ENCODE peak calls at places on chromosomes 12 and 14, in eight cellular contexts. P, C, A, B, X, I, V and T are unnamed samples.

GRCh38 chr12:118397693-118398440 is 21.5 kb downstream of the SUDS3 start:
- DNase-seq in C (no peak), B (no peak), A (no peak), X (no peak), I (no peak), V (no peak), P (no peak), T (no peak)

GRCh38 chr12:8742501-8742900 is 44.7 kb downstream of the RIMKLB start:
- DNase-seq in I (no peak), P (peak), C (no peak), B (no peak), V (no peak), A (no peak), X (no peak), T (peak)

GRCh38 chr12:48924617-48925217 is 575 bp downstream of the FKBP11 start:
- DNase-seq in X (peak), C (peak), P (peak), I (no peak), V (peak), A (no peak), B (peak), T (peak)

GRCh38 chr14:52551696-52552062 is 626 bp downstream of the TXNDC16 start:
- DNase-seq in V (no peak), P (peak), C (peak), A (no peak), X (peak), B (peak), I (peak), T (peak)

GRCh38 chr14:33932033-33932432 is 18.8 kb downstream of the EGLN3 start:
- DNase-seq in I (no peak), V (no peak), C (no peak), X (no peak), P (no peak), A (no peak), B (no peak), T (no peak)

GRCh38 chr12:72453079-72453478 is 180.9 kb downstream of the TRHDE start:
- DNase-seq in I (no peak), P (no peak), C (no peak), A (no peak), V (no peak), B (no peak), X (no peak), T (no peak)

GRCh38 chr14:68747366-68747765 is 45.5 kb downstream of the ZFP36L1 start:
- DNase-seq in P (no peak), B (peak), X (no peak), I (no peak), A (no peak), C (no peak), V (no peak), T (no peak)

GRCh38 chr12:89015419-89015818 is 336.9 kb downstream of the DUSP6 start:
- DNase-seq in X (no peak), C (no peak), B (no peak), P (no peak), I (no peak), A (no peak), V (no peak), T (no peak)

GRCh38 chr12:47751561-47751960 is 7.1 kb downstream of the RAPGEF3 start:
- DNase-seq in X (no peak), I (no peak), P (no peak), C (peak), V (no peak), B (no peak), A (no peak), T (no peak)

GRCh38 chr12:1553987-1554982 is 40.1 kb downstream of the FBXL14 start:
- DNase-seq in P (no peak), B (no peak), X (no peak), V (no peak), I (no peak), A (no peak), C (peak), T (no peak)

GRCh38 chr14:36441283-36441682 is 78.7 kb downstream of the NKX2-1 start:
- DNase-seq in B (no peak), I (no peak), C (no peak), V (no peak), A (no peak), P (no peak), X (peak), T (no peak)

GRCh38 chr12:12282761-12283160 is 15.9 kb upstream of the LRP6 start:
- DNase-seq in I (no peak), C (no peak), P (peak), X (no peak), B (no peak), V (no peak), A (no peak), T (peak)

GRCh38 chr12:34605510-34605887 is 583.2 kb downstream of the ALG10 start:
- DNase-seq in I (no peak), C (no peak), P (no peak), V (no peak), X (no peak), B (no peak), A (no peak), T (no peak)

GRCh38 chr12:2960996-2961616 is 1.9 kb downstream of the TEAD4 start:
- DNase-seq in I (no peak), B (no peak), V (no peak), P (no peak), A (no peak), X (no peak), C (no peak), T (no peak)

GRCh38 chr12:16189849-16190248 is 87.6 kb downstream of the SLC15A5 start:
- DNase-seq in I (no peak), V (no peak), P (no peak), B (no peak), X (peak), A (no peak), C (peak), T (peak)

GRCh38 chr12:124656214-124656516 is 88.8 kb upstream of the NCOR2 start:
- DNase-seq in B (no peak), I (no peak), P (no peak), A (no peak), C (no peak), X (no peak), V (no peak), T (no peak)

GRCh38 chr14:105108516-105108864 is 43.3 kb upstream of the GPR132 start:
- DNase-seq in P (no peak), I (no peak), V (no peak), B (no peak), C (no peak), A (no peak), X (no peak), T (no peak)

GRCh38 chr14:29741909-29742401 is 185.7 kb downstream of the PRKD1 start:
- DNase-seq in V (no peak), X (no peak), I (no peak), P (peak), B (no peak), A (no peak), C (no peak), T (no peak)

GRCh38 chr14:72535485-72535884 is 358.4 kb downstream of the DPF3 start:
- DNase-seq in I (no peak), P (no peak), X (no peak), A (no peak), V (no peak), B (no peak), C (no peak), T (no peak)

GRCh38 chr12:95548056-95548538 is 3.2 kb downstream of the USP44 start:
- DNase-seq in A (no peak), I (peak), C (peak), X (peak), B (peak), V (peak), P (peak), T (peak)

DNA sequence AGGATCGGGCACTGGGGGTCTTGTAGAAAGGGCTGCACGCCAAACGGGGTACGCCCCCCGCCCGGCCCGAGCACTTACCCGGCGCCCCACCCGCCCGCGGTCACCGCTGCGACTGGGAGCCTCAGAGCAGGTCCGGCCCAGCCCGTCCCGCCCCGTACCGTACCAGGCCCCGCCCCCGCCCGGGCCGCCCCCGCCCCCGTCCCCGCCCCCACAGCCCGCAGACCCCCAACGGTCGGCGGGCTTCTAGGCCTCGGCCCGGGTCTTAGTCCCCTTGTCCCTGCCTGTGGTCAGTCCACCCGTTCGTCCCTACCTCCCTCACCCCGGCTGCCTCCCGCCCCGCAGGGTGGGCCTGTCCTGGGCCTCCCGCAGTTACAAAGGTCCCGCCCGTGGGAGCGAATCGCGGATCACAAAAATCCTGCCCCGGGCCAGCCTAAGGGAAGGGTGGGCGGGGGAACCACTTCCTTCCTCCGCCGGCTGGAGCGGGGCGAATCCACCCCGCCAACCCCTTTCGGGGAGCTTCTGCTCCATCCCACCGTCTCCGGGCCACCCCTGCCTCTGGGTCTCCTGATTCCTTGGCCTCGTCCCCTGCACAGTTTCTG is at the start of gene HVCN1:
- DNase-seq in I (peak), X (peak), C (peak), V (peak), B (peak), A (peak), P (no peak), T (peak)
- H3K4me3 ChIP-seq in I (peak), X (peak), C (peak), V (peak), B (peak), A (peak), P (peak), T (peak)

GRCh38 chr12:93846936-93847516 is 169.9 kb downstream of the CRADD start:
- DNase-seq in B (no peak), A (no peak), C (no peak), I (no peak), X (no peak), P (no peak), V (no peak), T (no peak)
- H3K4me3 ChIP-seq in B (no peak), A (no peak), C (no peak), I (no peak), X (no peak), P (no peak), V (no peak), T (no peak)

DNA sequence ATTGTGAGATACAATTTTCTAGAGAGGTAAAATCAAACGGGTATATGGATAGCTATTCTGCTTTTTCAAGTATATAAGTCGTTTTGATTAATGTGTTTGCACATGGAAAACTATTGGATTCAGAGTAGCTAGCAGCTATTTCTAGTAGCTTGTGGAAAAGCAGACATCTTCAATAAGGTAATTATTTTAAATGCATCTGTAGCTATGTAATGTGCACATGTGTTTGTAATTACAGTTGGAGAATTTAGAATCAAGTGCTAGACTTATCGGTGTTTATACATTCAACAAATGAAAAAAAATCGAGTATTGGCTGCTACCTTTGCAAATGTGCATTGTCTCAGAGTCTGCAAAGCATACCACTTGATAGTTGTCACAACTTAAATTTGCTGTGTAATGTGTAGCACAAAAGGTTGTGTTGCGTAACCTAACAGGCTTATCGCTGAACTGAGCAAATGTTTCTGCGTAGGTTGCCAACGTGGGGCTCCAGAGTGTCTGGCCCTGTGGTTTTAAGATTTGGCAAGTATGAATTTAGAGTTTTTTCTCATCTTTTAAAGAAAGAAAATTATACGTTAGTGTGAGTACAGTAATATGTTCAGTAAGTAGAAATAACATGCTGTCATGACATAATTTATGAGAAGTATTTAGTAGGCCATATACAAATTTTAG is 44.3 kb downstream of the TMTC2 start:
- DNase-seq in C (no peak), B (no peak), I (no peak), V (no peak), P (peak), A (no peak), X (no peak), T (no peak)
- H3K4me3 ChIP-seq in C (no peak), B (no peak), I (no peak), V (no peak), P (no peak), A (no peak), X (no peak), T (no peak)

GRCh38 chr12:51208016-51208660 is 9.7 kb downstream of the POU6F1 start:
- DNase-seq in C (no peak), A (no peak), V (no peak), B (no peak), X (no peak), P (no peak), I (no peak), T (no peak)
- H3K4me3 ChIP-seq in C (no peak), A (no peak), V (no peak), B (no peak), X (no peak), P (no peak), I (no peak), T (no peak)

GRCh38 chr14:50001146-50001998 is 108.5 kb downstream of the ARF6 start:
- DNase-seq in X (no peak), I (peak), A (peak), V (no peak), C (peak), P (peak), B (peak), T (no peak)
- H3K4me3 ChIP-seq in X (no peak), I (peak), A (no peak), V (no peak), C (peak), P (no peak), B (no peak), T (no peak)

DNA sequence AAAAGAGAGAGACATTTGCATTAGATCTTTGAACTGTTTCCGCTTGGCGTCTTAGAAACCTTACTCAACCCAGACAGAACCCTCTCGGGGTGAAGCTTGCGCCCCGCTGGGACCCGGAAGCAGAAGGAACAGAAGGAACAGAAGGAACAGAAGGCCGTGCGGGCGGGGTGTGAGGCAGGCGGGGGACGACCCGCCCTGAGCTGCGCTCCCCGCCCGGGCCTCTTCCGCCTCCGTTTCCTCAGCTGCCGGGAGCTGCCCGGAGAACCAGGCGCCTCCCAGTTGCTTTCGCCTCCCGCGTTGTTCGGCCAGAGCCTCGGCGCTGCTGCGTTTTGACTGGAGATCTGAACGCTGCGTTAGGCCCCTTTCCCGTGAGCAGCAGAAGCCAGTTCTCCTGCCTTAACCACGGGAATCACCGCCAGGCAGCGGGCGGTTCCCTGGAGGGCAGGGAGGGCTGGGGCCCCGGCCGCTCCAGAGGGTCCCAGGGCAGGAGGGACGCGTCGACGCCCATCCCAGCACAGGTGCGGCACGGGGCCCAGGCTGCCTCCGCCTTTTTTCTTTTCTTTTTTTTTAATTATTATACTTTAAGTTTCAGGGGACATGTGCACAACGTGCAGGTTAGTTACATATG is 19.3 kb upstream of the MMP17 start:
- DNase-seq in P (no peak), X (no peak), C (peak), A (no peak), V (peak), I (no peak), B (no peak), T (no peak)
- H3K4me3 ChIP-seq in P (peak), X (no peak), C (peak), A (no peak), V (peak), I (no peak), B (no peak), T (no peak)

DNA sequence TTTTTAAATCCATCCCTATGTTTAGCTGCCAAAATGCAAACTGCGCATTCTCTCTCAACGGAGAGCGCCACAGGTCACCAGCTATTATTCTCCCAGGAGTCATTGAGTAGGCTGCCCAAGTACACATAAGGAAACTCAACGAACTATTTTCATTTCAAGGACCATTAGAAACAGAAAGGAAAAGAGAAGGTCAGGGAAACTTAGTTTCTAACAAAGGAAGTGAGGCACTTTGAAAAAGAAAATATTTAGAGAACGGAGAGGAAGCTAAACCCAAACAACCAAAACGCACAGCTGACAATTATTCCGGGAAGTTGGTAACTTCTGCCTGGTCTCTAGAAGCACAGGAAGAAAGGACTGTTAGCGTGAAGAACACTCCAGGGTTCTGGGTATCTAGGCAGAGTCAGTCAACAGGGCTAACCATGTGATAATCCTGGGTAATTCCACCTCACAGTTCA is 23.5 kb downstream of the GPHB5 start:
- DNase-seq in I (no peak), C (no peak), X (no peak), P (no peak), B (no peak), A (no peak), V (no peak), T (no peak)
- H3K4me3 ChIP-seq in I (no peak), C (no peak), X (no peak), P (no peak), B (no peak), A (no peak), V (no peak), T (no peak)

GRCh38 chr12:6376079-6376941 is 947 bp upstream of the SCNN1A start:
- DNase-seq in X (peak), I (peak), V (no peak), C (no peak), B (peak), A (peak), P (peak), T (peak)

GRCh38 chr12:6374781-6375150 is 597 bp downstream of the SCNN1A start:
- DNase-seq in C (no peak), I (no peak), B (peak), A (no peak), V (no peak), X (no peak), P (no peak), T (no peak)

GRCh38 chr12:6376965-6377666 is 1.8 kb upstream of the SCNN1A start:
- DNase-seq in C (peak), A (no peak), I (no peak), V (no peak), P (no peak), B (no peak), X (no peak), T (no peak)

GRCh38 chr12:6374028-6374780 is 1.2 kb downstream of the SCNN1A start:
- DNase-seq in V (no peak), X (no peak), A (no peak), C (no peak), I (no peak), B (peak), P (no peak), T (no peak)

GRCh38 chr12:6375269-6376078 is at the start of gene SCNN1A:
- DNase-seq in B (peak), I (no peak), P (no peak), C (no peak), V (no peak), A (no peak), X (peak), T (no peak)
- H3K4me3 ChIP-seq in B (peak), I (no peak), P (no peak), C (no peak), V (no peak), A (no peak), X (no peak), T (no peak)